ENCODE peak calls at places on chromosomes 2 and 18, in seven cellular contexts. H is heart right ventricle, N is HEK293T, S is astrocyte, M is suprapubic skin, B is H7, I is smooth muscle cell of the brain vasculature. V is an unnamed sample.

GRCh38 chr2:70716131-70716766 is 51.8 kb downstream of the ADD2 start:
- DNase-seq in I (no peak), N (no peak), B (no peak), S (no peak), M (no peak), H (no peak), V (no peak)

GRCh38 chr2:204825054-204825453 is 279.8 kb downstream of the PARD3B start:
- DNase-seq in S (no peak), I (no peak), N (no peak), M (no peak), B (no peak), H (no peak), V (no peak)

GRCh38 chr18:11591957-11592356 is 17.4 kb upstream of the SLC35G4 start:
- DNase-seq in H (no peak), S (no peak), I (no peak), B (peak; percentile 36), M (no peak), N (no peak), V (no peak)

GRCh38 chr2:159155315-159155714 is 131.2 kb downstream of the WDSUB1 start:
- DNase-seq in H (no peak), S (no peak), I (no peak), N (no peak), M (no peak), B (peak; percentile 51), V (no peak)

GRCh38 chr2:170886391-170886790 is 42.7 kb upstream of the GORASP2 start:
- DNase-seq in N (no peak), H (no peak), S (peak; percentile 95), M (no peak), I (no peak), B (no peak), V (no peak)

GRCh38 chr2:31983762-31984467 is 26.9 kb downstream of the MEMO1 start:
- DNase-seq in M (no peak), S (no peak), H (no peak), N (no peak), B (no peak), I (no peak), V (no peak)

GRCh38 chr2:200385063-200385635 is 78.7 kb downstream of the SPATS2L start:
- DNase-seq in M (no peak), N (no peak), I (no peak), B (no peak), H (no peak), S (no peak), V (no peak)

GRCh38 chr2:213125646-213126347 is 25.6 kb downstream of the IKZF2 start:
- DNase-seq in S (no peak), I (no peak), H (no peak), B (no peak), N (no peak), M (no peak), V (no peak)

GRCh38 chr2:36373149-36373880 is 17.7 kb downstream of the CRIM1 start:
- DNase-seq in N (no peak), H (no peak), I (no peak), M (no peak), S (peak; percentile 84), B (no peak), V (no peak)

GRCh38 chr2:69175795-69176715 is 163.1 kb downstream of the ANTXR1 start:
- DNase-seq in S (no peak), H (no peak), B (no peak), I (no peak), M (no peak), N (no peak), V (no peak)

GRCh38 chr2:119389615-119390306 is 23.0 kb downstream of the DBI start:
- DNase-seq in M (peak; percentile 81), S (peak; percentile 56), B (no peak), I (no peak), N (no peak), H (no peak), V (no peak)

GRCh38 chr18:70321616-70322015 is 32.8 kb downstream of the SOCS6 start:
- DNase-seq in S (no peak), B (no peak), M (no peak), I (no peak), N (no peak), H (no peak), V (no peak)

V was measured in RWPE2.